ENCODE peak calls at places on chromosomes 16 and 17, in nine cellular contexts. T is GM23338, L is IMR-90, Q is PC-3, J is thoracic aorta, Z is fibroblast of mammary gland, K is gastrocnemius medialis, X is HFF-Myc, V is psoas muscle. A is an unnamed sample.

GRCh38 chr17:38535886-38536285 is 69.9 kb downstream of the SRCIN1 start:
- DNase-seq in K (no peak), V (no peak), X (no peak), Q (no peak), J (no peak), L (no peak), T (no peak), Z (no peak), A (no peak)

GRCh38 chr16:81443688-81444447 is 740 bp upstream of the CMIP start:
- DNase-seq in V (peak; percentile 48), K (no peak), L (no peak), X (no peak), Q (no peak), T (peak; percentile 54), J (no peak), Z (no peak), A (no peak)

GRCh38 chr17:81440511-81441244 is 45.4 kb downstream of the BAHCC1 start:
- DNase-seq in K (no peak), L (no peak), Z (no peak), X (no peak), T (peak; percentile 88), V (no peak), Q (peak; percentile 25), J (no peak), A (no peak)

GRCh38 chr16:86978445-86979030 is 338.7 kb downstream of the C16orf95 start:
- DNase-seq in K (no peak), J (no peak), T (no peak), Q (no peak), L (no peak), X (no peak), V (no peak), Z (no peak), A (no peak)

GRCh38 chr17:37848690-37849616 is 75.3 kb upstream of the TBC1D3K start:
- DNase-seq in L (peak; percentile 96), Z (peak; percentile 77), X (peak; percentile 82), Q (peak; percentile 65), V (no peak), T (no peak), K (no peak), J (no peak), A (no peak)

GRCh38 chr16:73191111-73192046 is 143.5 kb upstream of the ZFHX3 start:
- DNase-seq in K (no peak), Q (no peak), L (no peak), Z (no peak), J (no peak), T (no peak), V (no peak), X (no peak), A (no peak)

GRCh38 chr16:72721981-72722380 is 325.9 kb downstream of the ZFHX3 start:
- DNase-seq in L (no peak), X (no peak), Q (no peak), J (no peak), V (no peak), Z (no peak), T (no peak), K (no peak), A (no peak)

GRCh38 chr16:88881090-88881580 is 14.7 kb upstream of the PABPN1L start:
- DNase-seq in T (peak; percentile 61), X (no peak), J (no peak), Q (no peak), L (no peak), K (no peak), V (no peak), Z (no peak), A (no peak)

GRCh38 chr17:49966767-49967166 is 2.2 kb upstream of the DLX4 start:
- DNase-seq in Q (no peak), V (no peak), X (no peak), J (no peak), Z (no peak), T (no peak), L (no peak), K (no peak), A (no peak)

DNA sequence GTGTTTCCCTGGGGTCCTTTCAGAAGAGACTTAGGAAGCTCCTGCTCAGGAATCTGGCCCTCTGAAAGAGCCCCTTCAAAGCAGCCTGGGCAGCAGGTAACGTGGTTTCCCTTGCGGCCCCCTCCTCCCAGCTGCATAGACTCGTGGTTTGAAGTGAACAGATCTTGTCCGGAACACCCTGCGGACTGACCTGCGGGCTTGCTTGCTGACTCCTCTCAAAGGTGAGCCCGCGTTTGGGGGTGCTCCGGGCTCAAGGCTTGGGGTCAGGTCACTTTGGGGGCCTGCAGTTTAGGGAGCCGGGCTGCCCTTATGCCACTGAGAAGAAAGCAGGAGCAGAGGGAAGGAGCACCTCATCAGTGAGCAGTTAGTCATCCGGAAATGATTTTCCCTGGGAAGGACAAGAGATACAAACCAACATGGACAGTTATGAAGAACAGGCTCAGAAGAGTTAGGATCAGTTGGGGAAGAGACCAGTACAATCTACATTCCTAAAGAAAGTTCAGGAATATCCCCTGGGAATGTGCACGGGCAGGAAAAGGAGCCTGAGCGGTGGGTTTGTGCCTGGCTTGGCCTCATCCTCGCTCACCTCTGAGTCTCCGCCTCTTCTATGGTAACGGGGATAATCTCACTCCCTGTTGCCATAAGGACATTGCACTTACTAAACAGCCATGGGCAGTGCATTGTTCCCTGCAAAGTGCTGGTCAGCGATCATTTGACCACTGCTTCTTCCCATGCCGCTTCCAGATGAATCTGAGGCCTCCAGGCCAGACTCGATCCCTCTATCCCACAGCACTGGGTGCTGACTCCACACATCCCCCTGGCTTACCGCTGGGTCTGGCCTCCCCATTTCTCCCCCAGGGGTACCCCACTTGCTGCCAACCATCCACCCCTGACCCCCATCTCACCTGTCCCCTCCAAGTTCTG is 10.0 kb downstream of the LDHD start:
- DNase-seq in Z (no peak), Q (no peak), V (no peak), X (no peak), J (no peak), T (no peak), L (no peak), K (no peak), A (no peak)
- H3K4me3 ChIP-seq in Z (no peak overlapping the region), Q (no peak overlapping the region), V (peak overlapping the region; percentile 58), X (no peak overlapping the region), J (no peak overlapping the region), T (no peak overlapping the region), L (no peak overlapping the region), K (no peak overlapping the region), A (no peak overlapping the region)

DNA sequence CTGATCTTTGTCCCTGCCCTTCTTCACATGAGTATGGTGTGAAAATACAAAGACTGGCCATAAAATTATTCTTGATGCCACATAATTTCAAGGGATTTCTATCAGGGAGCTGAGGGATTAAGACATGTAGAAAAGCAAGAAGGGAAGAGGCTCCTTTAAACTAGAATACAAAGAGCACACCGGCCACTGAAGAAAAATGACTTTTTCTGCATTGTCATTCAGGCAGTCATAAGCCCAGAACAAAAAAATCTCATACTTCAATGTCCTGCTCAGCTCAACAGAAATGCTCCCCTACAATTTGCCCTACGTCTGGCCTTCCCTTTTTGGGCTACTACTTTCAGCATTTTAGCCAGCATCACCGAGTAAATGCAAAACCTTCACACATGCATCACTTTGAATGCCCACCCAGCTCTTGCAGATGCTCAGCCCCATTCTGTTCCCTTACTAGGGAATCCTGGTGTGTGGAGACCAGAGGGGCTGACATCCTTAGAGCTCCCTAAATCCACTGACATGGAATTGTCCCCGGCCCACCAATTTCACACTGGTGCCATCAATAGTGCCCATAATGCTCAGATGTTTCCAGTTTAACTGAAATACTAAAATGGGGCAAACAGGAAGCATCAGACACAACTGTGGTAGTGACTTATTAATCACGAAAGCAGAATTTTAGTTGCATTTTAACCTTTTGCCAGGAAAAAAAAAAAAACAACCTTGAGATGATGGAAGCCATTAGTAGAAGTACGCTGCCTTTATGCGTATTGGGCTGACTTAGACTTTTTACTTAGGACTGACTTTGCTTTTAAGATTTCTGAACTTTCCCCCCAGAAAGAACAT is 2.7 kb downstream of the MAP3K14 start:
- DNase-seq in X (no peak), Q (no peak), V (no peak), K (no peak), J (no peak), T (no peak), L (no peak), Z (no peak), A (no peak)
- H3K4me3 ChIP-seq in X (peak overlapping the region; percentile 83), Q (peak overlapping the region; percentile 78), V (peak overlapping the region; percentile 93), K (peak overlapping the region; percentile 72), J (peak overlapping the region; percentile 78), T (no peak overlapping the region), L (peak overlapping the region; percentile 28), Z (peak overlapping the region; percentile 2), A (peak overlapping the region; percentile 91)

DNA sequence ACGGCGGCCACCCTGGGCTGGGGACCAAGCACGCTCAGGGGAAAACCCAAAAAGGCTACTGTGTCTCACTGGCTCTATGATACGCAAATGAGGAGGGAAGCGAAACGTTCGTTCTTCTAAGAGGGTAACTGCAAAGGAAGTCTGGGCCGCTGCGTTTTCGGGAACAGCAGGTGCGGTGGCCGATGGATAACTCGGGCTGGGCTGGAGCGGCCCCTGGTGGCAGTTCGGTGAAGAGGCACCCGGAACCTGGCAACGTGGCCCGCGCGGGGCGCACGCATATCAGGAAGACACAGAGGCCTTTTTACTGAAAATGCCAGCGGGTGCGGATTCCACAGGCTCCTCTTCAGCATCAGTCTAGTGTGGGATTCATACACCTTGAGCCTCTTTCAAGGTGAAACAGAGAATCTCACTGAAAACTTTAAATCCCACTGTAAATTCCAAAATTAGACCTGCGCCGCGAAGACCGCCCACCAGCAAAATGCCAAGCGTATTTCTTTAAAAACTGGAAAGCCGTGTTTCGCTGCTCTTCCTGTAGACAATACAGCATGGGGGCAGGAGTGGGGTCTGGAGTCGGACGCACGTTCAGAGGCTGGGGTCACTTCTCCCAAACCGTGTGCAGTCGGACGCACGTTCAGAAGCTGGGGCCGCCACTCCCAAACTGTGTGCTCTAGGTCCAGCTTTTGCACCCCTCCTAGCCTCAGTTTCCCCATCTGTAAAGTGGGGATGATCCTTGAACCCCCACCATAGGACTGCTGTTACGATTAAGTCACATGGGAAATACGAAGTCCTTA is 44.4 kb upstream of the METTL9 start:
- DNase-seq in Q (peak; percentile 86), V (peak; percentile 91), Z (peak; percentile 70), T (peak; percentile 99), K (peak; percentile 80), L (peak; percentile 71), X (peak; percentile 35), J (peak; percentile 63), A (peak; percentile 78)
- H3K4me3 ChIP-seq in Q (peak overlapping the region; percentile 59), V (peak overlapping the region; percentile 36), Z (no peak overlapping the region), T (peak overlapping the region; percentile 38), K (no peak overlapping the region), L (no peak overlapping the region), X (no peak overlapping the region), J (peak overlapping the region; percentile 62), A (peak overlapping the region; percentile 40)

GRCh38 chr16:67197704-67198103 is 1.2 kb upstream of the ELMO3 start:
- DNase-seq in V (no peak), Q (no peak), K (no peak), X (no peak), T (no peak), L (no peak), J (no peak), Z (no peak), A (no peak)

GRCh38 chr16:67200491-67200890 is 1.6 kb downstream of the ELMO3 start:
- DNase-seq in T (no peak), Q (no peak), K (no peak), V (no peak), J (no peak), Z (no peak), L (no peak), X (no peak), A (no peak)

GRCh38 chr16:67199808-67200198 is 872 bp downstream of the ELMO3 start:
- DNase-seq in X (no peak), T (peak; percentile 82), V (no peak), L (no peak), Q (no peak), J (no peak), Z (no peak), K (no peak), A (no peak)

GRCh38 chr16:67198238-67198734 is 645 bp upstream of the ELMO3 start:
- DNase-seq in Q (peak; percentile 30), L (peak; percentile 29), Z (peak; percentile 51), J (no peak), V (no peak), K (no peak), X (no peak), T (peak; percentile 68), A (peak; percentile 49)

GRCh38 chr16:67199011-67199807 is at the start of gene ELMO3:
- DNase-seq in V (no peak), Q (no peak), Z (no peak), K (no peak), L (no peak), J (no peak), T (peak; percentile 89), X (no peak), A (no peak)
- H3K4me3 ChIP-seq in V (no peak within 1 kb of the TSS), Q (no peak within 1 kb of the TSS), Z (no peak within 1 kb of the TSS), K (no peak within 1 kb of the TSS), L (no peak within 1 kb of the TSS), J (no peak within 1 kb of the TSS), T (peak within 1 kb of the TSS; percentile 79), X (no peak within 1 kb of the TSS), A (no peak within 1 kb of the TSS)

A was measured in fibroblast of the aortic adventitia.